ENCODE peak calls at places on chromosomes 5 and 9, in nine cellular contexts. J is HepG2, I is RWPE2, V is neural progenitor cell, B is tibial nerve, C is trophoblast cell, R is sigmoid colon, G is H9, Q is A549. L is an unnamed sample. For H3K4me1, the result is how much of the 10 kb centered on the place peaks cover.

GRCh38 chr9:34451545-34451944 is 6.8 kb downstream of the FAM219A start:
- DNase-seq in J (no peak), I (no peak), V (no peak), B (no peak), C (peak), R (no peak), G (no peak), Q (no peak), L (peak)

GRCh38 chr5:57209316-57210040 is 35.6 kb downstream of the GPBP1 start:
- DNase-seq in J (no peak), I (no peak), V (peak), B (no peak), C (peak), R (no peak), G (no peak), Q (no peak), L (peak)

GRCh38 chr9:110755179-110755578 is 86.6 kb downstream of the MUSK start:
- DNase-seq in J (no peak), I (no peak), V (no peak), B (no peak), C (no peak), R (no peak), G (no peak), Q (no peak), L (peak)

GRCh38 chr9:13787234-13787833 is 507.8 kb upstream of the MPDZ start:
- DNase-seq in J (no peak), I (no peak), V (no peak), B (peak), C (no peak), R (no peak), G (no peak), Q (no peak), L (no peak)

GRCh38 chr5:159912033-159912800 is 4.1 kb upstream of the ADRA1B start:
- DNase-seq in J (no peak), I (no peak), V (no peak), B (no peak), C (peak), R (no peak), G (no peak), Q (peak), L (peak)

GRCh38 chr9:126307306-126308061 is 19.1 kb upstream of the MVB12B start:
- DNase-seq in J (no peak), I (no peak), V (no peak), B (no peak), C (no peak), R (no peak), G (no peak), Q (no peak), L (no peak)

GRCh38 chr5:121285861-121286527 is 565.7 kb upstream of the FTMT start:
- DNase-seq in J (no peak), I (no peak), V (no peak), B (no peak), C (peak), R (no peak), G (no peak), Q (no peak), L (no peak)

GRCh38 chr5:78908173-78908901 is 76.8 kb downstream of the ARSB start:
- DNase-seq in J (no peak), I (no peak), V (peak), B (peak), C (no peak), R (no peak), G (peak), Q (no peak), L (no peak)

GRCh38 chr9:109739760-109740159 is 40.2 kb upstream of the PALM2AKAP2 start:
- DNase-seq in J (peak), I (no peak), V (no peak), B (no peak), C (no peak), R (no peak), G (no peak), Q (no peak), L (peak)

DNA sequence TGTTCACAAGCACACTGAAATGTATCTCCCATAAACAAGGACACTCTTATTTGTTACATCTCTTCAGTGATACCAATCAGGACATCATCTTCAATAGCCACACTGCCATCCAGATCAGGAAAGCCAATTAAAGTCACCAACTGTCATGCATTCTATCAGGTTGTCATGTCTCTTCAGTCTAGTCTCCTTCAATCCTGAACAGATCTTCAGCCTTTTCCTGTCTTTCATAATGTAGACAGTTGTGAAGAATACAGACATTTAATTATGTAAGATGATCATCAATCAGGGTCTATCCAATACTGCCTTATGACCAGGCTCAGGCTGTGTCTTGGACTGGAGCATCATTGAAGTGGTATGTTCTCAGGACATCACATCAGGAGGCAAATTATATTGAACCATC is 419.8 kb upstream of the SMC2 start:
- DNase-seq in J (no peak), I (no peak), V (no peak), B (no peak), C (no peak), R (no peak), G (no peak), Q (no peak), L (no peak)
- H3K4me1 ChIP-seq in J (under half), I (under half), V (under half), B (under half), C (under half), R (under half), G (under half), Q (under half), L (under half)

GRCh38 chr5:89444073-89444472 is 561.1 kb upstream of the MEF2C start:
- DNase-seq in J (no peak), I (no peak), V (no peak), B (no peak), C (no peak), R (no peak), G (no peak), Q (no peak), L (no peak)
- H3K4me1 ChIP-seq in J (under half), I (under half), V (under half), B (under half), C (under half), R (under half), G (under half), Q (under half), L (under half)

GRCh38 chr5:76251656-76252055 is 151.4 kb upstream of the IQGAP2 start:
- DNase-seq in J (no peak), I (no peak), V (no peak), B (no peak), C (no peak), R (no peak), G (no peak), Q (no peak), L (no peak)
- H3K4me1 ChIP-seq in J (under half), I (under half), V (under half), B (under half), C (under half), R (under half), G (under half), Q (under half), L (under half)

DNA sequence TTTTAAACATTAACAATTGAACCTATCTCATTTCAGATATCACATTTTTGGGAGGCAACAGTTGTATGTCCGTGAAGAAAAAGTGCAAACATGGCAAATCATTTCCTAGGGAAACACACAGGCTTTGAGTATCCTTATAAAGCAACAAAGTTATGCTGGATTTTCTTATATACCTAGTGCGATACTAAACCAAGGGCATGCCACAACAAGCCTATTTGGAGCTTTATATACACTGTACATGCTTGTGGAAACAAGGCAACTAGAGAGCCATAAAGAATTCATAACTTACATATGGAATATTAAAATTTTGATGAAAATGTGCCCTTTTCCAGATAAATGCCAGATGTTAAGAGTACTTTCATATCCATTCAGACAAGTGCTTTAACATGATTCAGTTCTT is 191.4 kb downstream of the DCP2 start:
- DNase-seq in J (no peak), I (no peak), V (no peak), B (no peak), C (no peak), R (no peak), G (no peak), Q (no peak), L (no peak)
- H3K4me1 ChIP-seq in J (under half), I (half or more), V (under half), B (under half), C (under half), R (under half), G (under half), Q (under half), L (under half)

GRCh38 chr9:81682797-81683196 is 6.5 kb downstream of the TLE1 start:
- DNase-seq in J (no peak), I (no peak), V (no peak), B (no peak), C (no peak), R (no peak), G (no peak), Q (no peak), L (no peak)

GRCh38 chr9:81682177-81682576 is 7.2 kb downstream of the TLE1 start:
- DNase-seq in J (no peak), I (no peak), V (no peak), B (no peak), C (no peak), R (no peak), G (no peak), Q (no peak), L (no peak)

GRCh38 chr9:81683214-81683613 is 6.1 kb downstream of the TLE1 start:
- DNase-seq in J (no peak), I (no peak), V (no peak), B (no peak), C (no peak), R (no peak), G (no peak), Q (no peak), L (no peak)

GRCh38 chr9:81685763-81686613 is 3.4 kb downstream of the TLE1 start:
- DNase-seq in J (peak), I (no peak), V (no peak), B (no peak), C (peak), R (no peak), G (no peak), Q (peak), L (peak)

DNA sequence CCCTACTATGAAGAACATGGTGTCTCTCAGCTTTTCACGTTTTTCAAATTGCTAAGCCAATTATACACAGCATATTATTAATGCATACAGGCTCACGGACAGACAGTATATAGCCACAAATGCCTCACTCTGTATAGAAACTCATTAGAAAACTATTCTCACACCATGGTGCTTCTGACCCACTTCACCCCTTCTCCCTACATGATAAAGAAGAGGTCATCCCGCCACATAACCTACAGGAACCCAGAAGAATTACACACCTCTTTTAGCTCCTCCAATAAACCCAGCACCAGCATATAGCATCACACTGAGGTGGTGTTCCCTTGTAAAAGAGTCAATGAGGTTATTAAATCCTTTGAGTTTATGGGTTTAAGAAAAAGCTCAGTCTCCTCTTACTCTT is 5.6 kb downstream of the TLE1 start:
- DNase-seq in J (no peak), I (no peak), V (no peak), B (no peak), C (no peak), R (no peak), G (no peak), Q (no peak), L (no peak)
- H3K4me1 ChIP-seq in J (half or more), I (under half), V (half or more), B (under half), C (under half), R (half or more), G (under half), Q (half or more), L (under half)

DNA sequence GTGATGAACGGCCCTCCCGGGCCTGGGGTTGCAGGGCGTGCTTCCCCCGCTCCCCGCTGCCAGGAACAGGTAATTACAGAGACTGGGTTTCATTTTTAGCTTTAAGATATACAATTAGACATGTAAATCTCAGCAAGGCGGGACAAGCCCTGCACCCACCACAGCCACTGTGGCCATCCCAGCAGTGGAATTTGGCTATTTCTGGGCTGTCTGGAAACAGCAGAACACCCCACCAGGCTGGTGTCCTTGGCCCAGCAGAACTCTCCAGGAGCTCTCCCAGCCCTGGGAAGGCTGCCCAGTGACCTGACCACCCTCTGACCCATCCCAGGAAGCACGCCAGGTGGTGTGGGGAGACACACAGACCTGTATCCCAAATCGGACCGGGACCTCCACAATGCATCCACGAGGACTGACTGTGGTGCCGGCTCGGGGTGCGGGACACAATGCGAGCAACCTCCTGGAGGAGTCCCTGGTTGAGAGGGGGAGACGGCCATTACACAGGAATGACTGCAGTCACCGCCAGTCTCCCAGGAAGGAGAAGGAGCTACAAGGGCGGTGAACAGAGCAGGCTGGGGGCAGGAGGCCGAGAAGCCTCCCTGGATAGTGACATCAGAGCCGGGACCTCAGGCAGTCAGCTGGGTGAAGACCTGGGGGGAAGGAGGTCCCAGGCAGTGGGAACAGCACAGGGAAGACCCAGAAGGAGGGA is 17.3 kb downstream of the EEIG1 start:
- DNase-seq in J (no peak), I (no peak), V (no peak), B (no peak), C (no peak), R (peak), G (no peak), Q (no peak), L (no peak)
- H3K4me1 ChIP-seq in J (half or more), I (under half), V (under half), B (half or more), C (half or more), R (half or more), G (under half), Q (half or more), L (half or more)

L was measured in PC-9.